ENCODE peak calls at places on chromosomes 3 and 15, in four cellular contexts. One of them, this sample, is unnamed.
A peak's percentile ranks its signal among the peaks of the same experiment; 100 is the strongest.

GRCh38 chr3:40969341-40969740 is 230.0 kb upstream of the CTNNB1 start:
- DNase-seq in neural progenitor cell: no peak
- DNase-seq in left lung: no peak
- DNase-seq in uterus: no peak
- DNase-seq in this sample: no peak

GRCh38 chr15:99443768-99444446 is 121.9 kb upstream of the MEF2A start:
- DNase-seq in neural progenitor cell: no peak
- DNase-seq in left lung: no peak
- DNase-seq in uterus: no peak
- DNase-seq in this sample: no peak

GRCh38 chr3:138950006-138950644 is 3.1 kb downstream of the FOXL2NB start:
- DNase-seq in neural progenitor cell: peak; percentile 77
- DNase-seq in left lung: no peak
- DNase-seq in uterus: no peak
- DNase-seq in this sample: no peak

GRCh38 chr3:17639765-17640164 is 102.7 kb downstream of the TBC1D5 start:
- DNase-seq in neural progenitor cell: no peak
- DNase-seq in left lung: no peak
- DNase-seq in uterus: peak; percentile 24
- DNase-seq in this sample: no peak

GRCh38 chr3:59480486-59480995 is 430.7 kb upstream of the CFAP20DC start:
- DNase-seq in neural progenitor cell: no peak
- DNase-seq in left lung: no peak
- DNase-seq in uterus: no peak
- DNase-seq in this sample: no peak

GRCh38 chr15:71336671-71337070 is 221.4 kb downstream of the THSD4 start:
- DNase-seq in neural progenitor cell: no peak
- DNase-seq in left lung: no peak
- DNase-seq in uterus: no peak
- DNase-seq in this sample: no peak

GRCh38 chr3:192188218-192188835 is 539.0 kb downstream of the FGF12 start:
- DNase-seq in neural progenitor cell: peak; percentile 80
- DNase-seq in left lung: peak; percentile 39
- DNase-seq in uterus: no peak
- DNase-seq in this sample: peak; percentile 64

GRCh38 chr3:184377374-184377773 is 633 bp downstream of the THPO start:
- DNase-seq in neural progenitor cell: no peak
- DNase-seq in left lung: no peak
- DNase-seq in uterus: no peak
- DNase-seq in this sample: no peak

GRCh38 chr3:127786358-127787070 is 35.8 kb downstream of the MGLL start:
- DNase-seq in neural progenitor cell: peak; percentile 27
- DNase-seq in left lung: peak; percentile 67
- DNase-seq in uterus: peak; percentile 74
- DNase-seq in this sample: peak; percentile 73

GRCh38 chr3:113617726-113618125 is 78.7 kb downstream of the USF3 start:
- DNase-seq in neural progenitor cell: no peak
- DNase-seq in left lung: no peak
- DNase-seq in uterus: no peak
- DNase-seq in this sample: no peak

GRCh38 chr15:98713585-98714001 is 65.3 kb downstream of the IGF1R start:
- DNase-seq in neural progenitor cell: no peak
- DNase-seq in left lung: no peak
- DNase-seq in uterus: no peak
- DNase-seq in this sample: no peak

GRCh38 chr15:76718863-76719262 is 186.3 kb downstream of the SCAPER start:
- DNase-seq in neural progenitor cell: no peak
- DNase-seq in left lung: no peak
- DNase-seq in uterus: no peak
- DNase-seq in this sample: no peak

GRCh38 chr15:101028321-101028720 is 109.2 kb downstream of the LRRK1 start:
- DNase-seq in neural progenitor cell: no peak
- DNase-seq in left lung: peak; percentile 6
- DNase-seq in uterus: peak; percentile 1
- DNase-seq in this sample: no peak

GRCh38 chr15:78308422-78309021 is 9.1 kb upstream of the SKIC8 start:
- DNase-seq in neural progenitor cell: peak; percentile 93
- DNase-seq in left lung: peak; percentile 56
- DNase-seq in uterus: no peak
- DNase-seq in this sample: peak; percentile 76

DNA sequence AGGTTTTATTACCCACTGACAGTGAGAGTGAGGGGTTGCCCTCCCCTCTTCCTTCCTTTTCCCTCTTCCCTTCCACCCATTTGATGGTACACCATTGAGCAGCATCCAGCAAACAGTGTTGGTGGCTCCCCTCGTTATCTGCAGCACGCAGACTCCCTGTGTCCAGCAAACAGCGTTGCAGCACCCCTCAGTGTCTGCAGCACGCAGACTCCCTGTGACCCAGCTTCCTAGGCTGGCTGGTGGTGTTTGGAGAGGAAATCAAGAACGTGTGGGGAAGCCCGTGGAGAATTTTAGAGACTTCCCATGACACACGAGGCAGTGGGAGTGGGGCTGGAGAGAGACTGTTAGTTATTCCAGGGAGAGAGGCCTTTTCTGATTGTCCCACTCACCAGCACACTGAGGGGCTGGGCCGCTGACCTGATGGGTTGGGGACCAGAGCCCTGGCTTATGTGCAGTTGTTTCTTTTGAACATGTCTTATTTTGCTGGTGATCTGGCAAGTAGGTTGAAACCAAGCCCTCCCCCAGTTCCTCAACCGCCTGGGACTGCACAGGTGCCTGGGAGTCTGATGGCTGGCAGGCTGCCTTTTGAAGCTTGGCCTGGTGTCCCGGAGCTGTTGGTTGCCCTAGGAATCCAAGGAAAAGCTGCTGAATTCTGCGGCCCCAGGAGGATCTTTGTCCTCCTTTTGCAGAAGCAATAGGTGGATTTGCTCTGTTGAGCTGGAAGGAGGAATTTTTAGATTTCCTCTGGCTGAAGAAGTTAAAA is 18.9 kb downstream of the APBA2 start:
- DNase-seq in neural progenitor cell: no peak
- DNase-seq in left lung: peak; percentile 13
- DNase-seq in uterus: no peak
- DNase-seq in this sample: no peak
- H3K4me1 ChIP-seq in neural progenitor cell: peaks cover 15% of the 10 kb centered on the region
- H3K4me1 ChIP-seq in left lung: no peaks in the 10 kb centered on the region
- H3K4me1 ChIP-seq in uterus: no peaks in the 10 kb centered on the region
- H3K4me1 ChIP-seq in this sample: no peaks in the 10 kb centered on the region

DNA sequence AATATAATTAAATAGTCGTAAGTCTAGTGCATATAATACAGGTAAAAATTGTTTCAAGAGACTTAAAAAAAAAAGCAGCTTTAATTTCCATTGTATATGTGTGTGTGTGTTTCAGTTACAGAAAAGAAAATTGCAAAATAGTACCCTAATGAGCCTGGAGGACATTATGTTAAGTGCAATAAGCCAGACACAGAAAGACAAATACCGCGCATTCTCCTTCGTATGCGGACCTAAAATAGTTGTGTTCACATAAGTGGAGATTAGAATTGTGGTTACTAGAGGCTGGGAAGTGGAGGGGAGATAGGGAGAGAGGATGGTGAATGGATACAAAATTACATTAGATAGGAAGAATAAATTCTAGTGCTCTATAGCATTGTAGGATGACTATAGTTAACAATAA is 3.6 kb downstream of the MESD start:
- DNase-seq in neural progenitor cell: no peak
- DNase-seq in left lung: no peak
- DNase-seq in uterus: no peak
- DNase-seq in this sample: no peak
- H3K36me3 ChIP-seq in neural progenitor cell: no peaks in the 10 kb centered on the region
- H3K36me3 ChIP-seq in left lung: peaks cover 11% of the 10 kb centered on the region
- H3K36me3 ChIP-seq in uterus: no peaks in the 10 kb centered on the region
- H3K36me3 ChIP-seq in this sample: peaks cover 23% of the 10 kb centered on the region

GRCh38 chr3:161913786-161914389 is 417.3 kb downstream of the OTOL1 start:
- DNase-seq in neural progenitor cell: no peak
- DNase-seq in left lung: no peak
- DNase-seq in uterus: no peak
- DNase-seq in this sample: no peak

GRCh38 chr3:161920196-161920595 is 423.6 kb downstream of the OTOL1 start:
- DNase-seq in neural progenitor cell: no peak
- DNase-seq in left lung: no peak
- DNase-seq in uterus: no peak
- DNase-seq in this sample: no peak

GRCh38 chr3:161915283-161915682 is 418.7 kb downstream of the OTOL1 start:
- DNase-seq in neural progenitor cell: no peak
- DNase-seq in left lung: no peak
- DNase-seq in uterus: no peak
- DNase-seq in this sample: no peak

GRCh38 chr3:161914703-161915102 is 418.1 kb downstream of the OTOL1 start:
- DNase-seq in neural progenitor cell: peak; percentile 65
- DNase-seq in left lung: no peak
- DNase-seq in uterus: peak; percentile 16
- DNase-seq in this sample: no peak
- TF ChIP-seq CTCF in neural progenitor cell: peak; percentile 77
- TF ChIP-seq CTCF in left lung: no peak
- TF ChIP-seq CTCF in uterus: peak; percentile 38
- TF ChIP-seq CTCF in this sample: peak; percentile 24

DNA sequence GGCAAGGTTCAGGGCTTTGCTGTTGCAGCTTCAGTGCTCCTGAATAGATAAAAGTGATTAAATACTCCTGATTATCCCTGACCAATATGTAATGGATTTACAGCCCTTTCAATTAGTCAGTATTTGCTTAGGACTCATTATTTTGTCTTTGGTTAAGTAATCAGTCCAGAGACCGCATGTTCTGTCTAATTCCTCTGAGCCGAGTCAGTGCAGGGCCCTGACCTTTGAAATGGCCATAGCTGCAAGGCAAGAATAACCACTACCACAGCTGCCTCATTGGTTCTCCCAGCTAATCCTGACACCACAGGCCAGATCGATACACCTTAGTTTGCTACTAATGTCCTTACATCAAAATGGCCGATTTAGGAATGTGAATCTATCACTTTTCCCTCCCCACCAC is 65.0 kb downstream of the MEIS2 start:
- DNase-seq in neural progenitor cell: no peak
- DNase-seq in left lung: no peak
- DNase-seq in uterus: no peak
- DNase-seq in this sample: no peak
- H3K4me1 ChIP-seq in neural progenitor cell: peaks cover 73% of the 10 kb centered on the region
- H3K4me1 ChIP-seq in left lung: no peaks in the 10 kb centered on the region
- H3K4me1 ChIP-seq in uterus: no peaks in the 10 kb centered on the region
- H3K4me1 ChIP-seq in this sample: peaks cover 5% of the 10 kb centered on the region

This sample was measured in lower lobe of right lung.